ENCODE peak calls at places on chromosomes 16 and 17, in eight cellular contexts. V is AG10803, W is stomach, E is astrocyte of the spinal cord, Z is IMR-90, R is esophagus squamous epithelium, I is pancreas, A is fibroblast of pulmonary artery. K is an unnamed sample.

GRCh38 chr16:30775381-30776099 is 11.5 kb downstream of the ZNF629 start:
- DNase-seq in V (peak; percentile 77), W (peak; percentile 77), E (peak; percentile 82), Z (peak; percentile 76), R (no peak), I (peak; percentile 82), A (peak; percentile 81), K (peak; percentile 67)

GRCh38 chr17:38507921-38508569 is 79.8 kb downstream of the ARHGAP23 start:
- DNase-seq in V (no peak), W (no peak), E (no peak), Z (no peak), R (no peak), I (no peak), A (no peak), K (no peak)

GRCh38 chr16:70737377-70738082 is 51.7 kb upstream of the MTSS2 start:
- DNase-seq in V (peak; percentile 99), W (peak; percentile 55), E (peak; percentile 94), Z (peak; percentile 99), R (no peak), I (peak; percentile 36), A (peak; percentile 73), K (peak; percentile 99)

GRCh38 chr16:20799599-20799998 is 6.7 kb downstream of the ERI2 start:
- DNase-seq in V (peak; percentile 39), W (no peak), E (peak; percentile 52), Z (peak; percentile 44), R (no peak), I (no peak), A (peak; percentile 35), K (no peak)

GRCh38 chr17:27352481-27353460 is 58.9 kb downstream of the WSB1 start:
- DNase-seq in V (no peak), W (no peak), E (no peak), Z (peak; percentile 24), R (no peak), I (peak; percentile 27), A (peak; percentile 46), K (no peak)

GRCh38 chr16:29974291-29975133 is 844 bp downstream of the TAOK2 start:
- DNase-seq in V (no peak), W (no peak), E (no peak), Z (peak; percentile 12), R (no peak), I (no peak), A (peak; percentile 32), K (no peak)

GRCh38 chr17:38606646-38607611 is 1.2 kb upstream of the SRCIN1 start:
- DNase-seq in V (no peak), W (peak; percentile 49), E (no peak), Z (no peak), R (no peak), I (peak; percentile 69), A (no peak), K (no peak)

GRCh38 chr16:12050361-12050760 is 73.8 kb downstream of the SNX29 start:
- DNase-seq in V (no peak), W (no peak), E (no peak), Z (no peak), R (no peak), I (no peak), A (no peak), K (no peak)

GRCh38 chr16:84896847-84897246 is 77.1 kb downstream of the CRISPLD2 start:
- DNase-seq in V (no peak), W (no peak), E (no peak), Z (no peak), R (no peak), I (no peak), A (no peak), K (no peak)

GRCh38 chr17:1774390-1775176 is 12.7 kb downstream of the SERPINF1 start:
- DNase-seq in V (no peak), W (no peak), E (no peak), Z (no peak), R (no peak), I (no peak), A (no peak), K (no peak)

GRCh38 chr16:89037261-89038152 is 56.1 kb upstream of the ACSF3 start:
- DNase-seq in V (peak; percentile 16), W (no peak), E (peak; percentile 17), Z (peak; percentile 20), R (no peak), I (no peak), A (peak; percentile 44), K (no peak)

GRCh38 chr16:49483651-49484451 is 110.2 kb downstream of the C16orf78 start:
- DNase-seq in V (no peak), W (no peak), E (no peak), Z (no peak), R (no peak), I (no peak), A (no peak), K (no peak)

DNA sequence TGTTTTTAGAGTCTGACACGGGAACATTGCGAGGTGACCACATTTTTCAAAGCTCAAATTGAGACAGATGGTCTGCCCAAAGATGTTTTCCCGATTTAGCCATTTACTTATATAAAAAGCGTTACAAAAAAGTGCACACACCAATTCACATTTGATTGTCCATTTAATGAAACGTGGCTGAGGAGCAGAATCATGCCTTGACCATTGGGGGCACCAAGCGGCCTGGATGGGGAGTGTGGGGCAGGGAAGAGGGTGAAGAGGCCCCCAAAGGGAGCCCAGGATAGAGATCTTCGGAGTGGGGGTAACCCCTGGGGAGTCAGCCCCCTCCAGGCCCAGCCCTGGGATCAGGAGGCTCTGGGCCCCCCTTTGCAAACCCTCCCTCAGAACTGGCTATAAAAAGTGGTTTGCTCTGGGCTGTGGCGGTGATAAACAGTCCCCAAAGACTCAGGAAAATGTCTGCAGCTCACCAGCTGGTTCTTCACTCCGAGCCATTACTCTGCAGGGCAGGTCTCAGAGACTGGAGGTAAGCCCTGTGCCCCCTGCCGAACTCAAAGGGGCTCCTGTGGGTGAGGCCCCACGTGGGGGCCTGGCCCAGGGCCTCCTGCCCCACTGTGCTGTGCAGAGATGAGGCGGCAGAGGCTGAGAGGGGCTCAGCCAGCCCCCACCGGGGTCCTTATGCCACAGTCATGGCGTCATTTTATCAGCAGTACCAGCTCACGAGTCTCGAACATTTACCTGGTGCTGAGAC is 105.9 kb upstream of the SEC14L1 start:
- DNase-seq in V (no peak), W (no peak), E (no peak), Z (no peak), R (no peak), I (no peak), A (no peak), K (no peak)
- TF ChIP-seq CTCF in V (no peak), W (no peak), E (no peak), Z (no peak), R (no peak), I (no peak), A (no peak), K (no peak)

GRCh38 chr16:1775846-1776671 is 3.1 kb upstream of the MRPS34 start:
- DNase-seq in V (no peak), W (no peak), E (no peak), Z (no peak), R (no peak), I (peak; percentile 28), A (no peak), K (no peak)

GRCh38 chr16:1775006-1775845 is 2.3 kb upstream of the MRPS34 start:
- DNase-seq in V (no peak), W (no peak), E (no peak), Z (no peak), R (no peak), I (peak; percentile 43), A (no peak), K (no peak)

GRCh38 chr16:1772908-1773702 is at the start of gene MRPS34:
- DNase-seq in V (peak; percentile 80), W (peak; percentile 88), E (peak; percentile 84), Z (peak; percentile 83), R (no peak), I (peak; percentile 89), A (peak; percentile 85), K (no peak)

GRCh38 chr16:1773703-1774455 is 945 bp upstream of the MRPS34 start:
- DNase-seq in V (peak; percentile 50), W (peak; percentile 70), E (peak; percentile 41), Z (peak; percentile 24), R (no peak), I (peak; percentile 69), A (no peak), K (no peak)

DNA sequence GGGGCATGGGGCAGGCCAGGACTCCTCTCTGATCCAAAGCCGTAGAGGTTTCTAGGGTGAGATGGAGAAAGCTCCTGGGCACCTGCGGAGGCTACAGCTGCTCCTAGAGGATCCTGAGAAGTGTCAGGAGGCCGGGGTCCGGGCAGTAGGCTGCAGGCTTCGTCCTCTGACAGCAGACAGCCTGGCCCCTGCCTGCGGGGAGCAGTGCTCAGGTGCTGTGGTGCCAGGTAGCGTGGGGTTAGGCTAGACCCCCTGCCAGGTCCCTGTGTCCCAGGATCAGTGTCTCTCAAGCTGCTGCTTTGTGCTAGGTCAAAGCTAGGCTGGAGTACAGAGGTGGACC is 1.5 kb upstream of the MRPS34 start:
- DNase-seq in V (no peak), W (no peak), E (no peak), Z (no peak), R (no peak), I (peak; percentile 33), A (no peak), K (no peak)
- H3K4me3 ChIP-seq in V (peak overlapping the region; percentile 76), W (peak overlapping the region; percentile 75), E (peak overlapping the region; percentile 72), Z (peak overlapping the region; percentile 93), R (no peak overlapping the region), I (peak overlapping the region; percentile 100), A (peak overlapping the region; percentile 74), K (peak overlapping the region; percentile 91)

DNA sequence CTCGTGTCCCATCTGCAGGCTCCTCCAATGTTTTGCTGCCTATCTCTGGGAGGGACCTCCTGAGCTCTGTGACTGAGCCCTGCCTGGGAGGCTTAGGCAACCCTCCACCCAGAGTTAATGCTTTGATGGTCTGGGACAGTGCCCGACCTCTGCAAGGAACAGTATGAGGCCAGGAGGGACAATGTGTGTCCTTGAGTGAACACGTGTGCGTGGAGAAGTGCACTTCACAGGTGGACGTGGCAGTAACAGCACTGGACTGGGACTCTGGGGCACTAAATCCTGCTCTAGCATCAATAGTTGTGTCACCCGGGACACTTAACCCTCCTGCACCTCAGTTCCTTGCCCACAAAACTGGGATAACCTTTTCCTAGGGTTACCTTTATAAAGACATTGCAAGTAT is 4.6 kb downstream of the UBTF start:
- DNase-seq in V (no peak), W (no peak), E (no peak), Z (no peak), R (no peak), I (no peak), A (no peak), K (no peak)
- TF ChIP-seq CTCF in V (no peak), W (no peak), E (no peak), Z (no peak), R (no peak), I (no peak), A (no peak), K (no peak)

DNA sequence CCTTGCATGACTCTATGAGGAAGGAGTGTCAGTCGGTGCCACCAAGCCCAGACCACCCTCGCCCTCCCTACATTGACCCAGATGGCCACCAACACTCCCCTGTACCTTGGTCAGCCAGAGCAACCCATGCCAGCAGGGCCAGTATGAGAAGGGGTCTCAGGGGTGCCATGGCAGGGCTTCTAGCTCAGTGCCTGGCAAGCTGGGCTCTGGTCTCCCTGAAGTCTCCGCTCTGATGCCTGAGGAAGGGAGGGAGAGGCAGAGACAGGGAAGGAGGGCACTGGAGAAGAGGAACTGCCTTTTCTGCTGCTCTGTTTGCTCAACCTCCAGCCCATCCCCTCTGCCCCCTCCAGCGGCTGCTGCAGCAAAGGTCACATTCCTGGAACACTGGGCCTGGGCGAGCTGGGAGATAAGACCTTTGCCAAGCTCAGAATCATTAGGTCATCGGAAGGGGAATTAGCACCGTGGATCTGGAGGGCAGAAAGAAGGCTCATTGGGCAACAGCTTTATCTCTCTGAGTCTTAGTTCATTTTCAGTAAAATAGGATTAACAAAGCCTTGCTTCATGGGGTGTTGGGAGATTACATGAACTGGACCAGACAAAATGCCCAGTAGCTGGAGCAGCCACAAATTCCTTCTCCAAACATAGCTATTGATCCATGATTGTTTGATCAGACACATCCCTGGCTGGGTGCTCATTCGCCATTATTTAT is at the start of gene VTN:
- DNase-seq in V (no peak), W (peak; percentile 47), E (no peak), Z (peak; percentile 45), R (no peak), I (peak; percentile 73), A (peak; percentile 70), K (no peak)
- H3K4me3 ChIP-seq in V (peak within 1 kb of the TSS; percentile 70), W (peak within 1 kb of the TSS; percentile 60), E (peak within 1 kb of the TSS; percentile 60), Z (peak within 1 kb of the TSS; percentile 1), R (peak within 1 kb of the TSS; percentile 38), I (peak within 1 kb of the TSS; percentile 54), A (peak within 1 kb of the TSS; percentile 60), K (peak within 1 kb of the TSS; percentile 70)